ENCODE peak calls at places on chromosomes 7 and 10, in six cellular contexts. One of them, this sample, is unnamed.

GRCh38 chr7:20998309-20998708 is 211.6 kb upstream of the SP8 start:
- DNase-seq in AG04450: no peak
- DNase-seq in lung: no peak
- DNase-seq in dorsolateral prefrontal cortex: no peak
- DNase-seq in neural progenitor cell: no peak
- DNase-seq in cardiac muscle cell: no peak
- DNase-seq in this sample: no peak

GRCh38 chr10:97612386-97612785 is 20.9 kb downstream of the MORN4 start:
- DNase-seq in AG04450: peak
- DNase-seq in lung: no peak
- DNase-seq in dorsolateral prefrontal cortex: no peak
- DNase-seq in neural progenitor cell: peak
- DNase-seq in cardiac muscle cell: peak
- DNase-seq in this sample: no peak

GRCh38 chr7:148524479-148525173 is 65.9 kb upstream of the C7orf33 start:
- DNase-seq in AG04450: no peak
- DNase-seq in lung: no peak
- DNase-seq in dorsolateral prefrontal cortex: no peak
- DNase-seq in neural progenitor cell: no peak
- DNase-seq in cardiac muscle cell: no peak
- DNase-seq in this sample: no peak

GRCh38 chr7:138170959-138171703 is 94.9 kb downstream of the AKR1D1 start:
- DNase-seq in AG04450: no peak
- DNase-seq in lung: no peak
- DNase-seq in dorsolateral prefrontal cortex: no peak
- DNase-seq in neural progenitor cell: no peak
- DNase-seq in cardiac muscle cell: peak
- DNase-seq in this sample: no peak

GRCh38 chr10:70300908-70301597 is 17.2 kb upstream of the NPFFR1 start:
- DNase-seq in AG04450: no peak
- DNase-seq in lung: no peak
- DNase-seq in dorsolateral prefrontal cortex: no peak
- DNase-seq in neural progenitor cell: no peak
- DNase-seq in cardiac muscle cell: no peak
- DNase-seq in this sample: no peak

GRCh38 chr10:7260912-7261700 is 149.7 kb downstream of the SFMBT2 start:
- DNase-seq in AG04450: no peak
- DNase-seq in lung: no peak
- DNase-seq in dorsolateral prefrontal cortex: no peak
- DNase-seq in neural progenitor cell: no peak
- DNase-seq in cardiac muscle cell: no peak
- DNase-seq in this sample: no peak

GRCh38 chr10:13587367-13587766 is 602 bp downstream of the PRPF18 start:
- DNase-seq in AG04450: no peak
- DNase-seq in lung: no peak
- DNase-seq in dorsolateral prefrontal cortex: no peak
- DNase-seq in neural progenitor cell: peak
- DNase-seq in cardiac muscle cell: peak
- DNase-seq in this sample: no peak

GRCh38 chr7:497346-497745 is 22.3 kb downstream of the PDGFA start:
- DNase-seq in AG04450: no peak
- DNase-seq in lung: no peak
- DNase-seq in dorsolateral prefrontal cortex: no peak
- DNase-seq in neural progenitor cell: no peak
- DNase-seq in cardiac muscle cell: no peak
- DNase-seq in this sample: no peak

GRCh38 chr10:94006591-94007550 is 13.1 kb downstream of the PLCE1 start:
- DNase-seq in AG04450: peak
- DNase-seq in lung: peak
- DNase-seq in dorsolateral prefrontal cortex: no peak
- DNase-seq in neural progenitor cell: no peak
- DNase-seq in cardiac muscle cell: peak
- DNase-seq in this sample: no peak

GRCh38 chr10:79133386-79133785 is 64.6 kb downstream of the ZMIZ1 start:
- DNase-seq in AG04450: no peak
- DNase-seq in lung: no peak
- DNase-seq in dorsolateral prefrontal cortex: no peak
- DNase-seq in neural progenitor cell: no peak
- DNase-seq in cardiac muscle cell: no peak
- DNase-seq in this sample: no peak

GRCh38 chr7:64869121-64869725 is 33.9 kb upstream of the ZNF273 start:
- DNase-seq in AG04450: no peak
- DNase-seq in lung: peak
- DNase-seq in dorsolateral prefrontal cortex: no peak
- DNase-seq in neural progenitor cell: no peak
- DNase-seq in cardiac muscle cell: no peak
- DNase-seq in this sample: peak

GRCh38 chr7:155488483-155489127 is 30.7 kb downstream of the EN2 start:
- DNase-seq in AG04450: no peak
- DNase-seq in lung: no peak
- DNase-seq in dorsolateral prefrontal cortex: no peak
- DNase-seq in neural progenitor cell: no peak
- DNase-seq in cardiac muscle cell: no peak
- DNase-seq in this sample: no peak

GRCh38 chr10:48671914-48672595 is 12.6 kb upstream of the WDFY4 start:
- DNase-seq in AG04450: no peak
- DNase-seq in lung: no peak
- DNase-seq in dorsolateral prefrontal cortex: no peak
- DNase-seq in neural progenitor cell: no peak
- DNase-seq in cardiac muscle cell: no peak
- DNase-seq in this sample: peak

GRCh38 chr7:5248201-5248885 is 34.4 kb upstream of the SLC29A4 start:
- DNase-seq in AG04450: no peak
- DNase-seq in lung: no peak
- DNase-seq in dorsolateral prefrontal cortex: no peak
- DNase-seq in neural progenitor cell: no peak
- DNase-seq in cardiac muscle cell: no peak
- DNase-seq in this sample: no peak

GRCh38 chr7:152894295-152895170 is 135.0 kb downstream of the ACTR3B start:
- DNase-seq in AG04450: no peak
- DNase-seq in lung: no peak
- DNase-seq in dorsolateral prefrontal cortex: no peak
- DNase-seq in neural progenitor cell: peak
- DNase-seq in cardiac muscle cell: peak
- DNase-seq in this sample: no peak

GRCh38 chr7:96658011-96658391 is 51.6 kb downstream of the SEM1 start:
- DNase-seq in AG04450: no peak
- DNase-seq in lung: no peak
- DNase-seq in dorsolateral prefrontal cortex: no peak
- DNase-seq in neural progenitor cell: no peak
- DNase-seq in cardiac muscle cell: no peak
- DNase-seq in this sample: no peak

GRCh38 chr10:113294868-113295267 is 258.0 kb upstream of the HABP2 start:
- DNase-seq in AG04450: no peak
- DNase-seq in lung: no peak
- DNase-seq in dorsolateral prefrontal cortex: peak
- DNase-seq in neural progenitor cell: no peak
- DNase-seq in cardiac muscle cell: no peak
- DNase-seq in this sample: no peak

GRCh38 chr7:41107330-41107937 is 595.5 kb downstream of the INHBA start:
- DNase-seq in AG04450: no peak
- DNase-seq in lung: no peak
- DNase-seq in dorsolateral prefrontal cortex: no peak
- DNase-seq in neural progenitor cell: no peak
- DNase-seq in cardiac muscle cell: no peak
- DNase-seq in this sample: no peak

GRCh38 chr10:71666607-71667373 is 52.8 kb downstream of the C10orf105 start:
- DNase-seq in AG04450: no peak
- DNase-seq in lung: no peak
- DNase-seq in dorsolateral prefrontal cortex: no peak
- DNase-seq in neural progenitor cell: peak
- DNase-seq in cardiac muscle cell: peak
- DNase-seq in this sample: no peak

GRCh38 chr7:139365336-139365735 is 5.6 kb downstream of the LUC7L2 start:
- DNase-seq in AG04450: no peak
- DNase-seq in lung: no peak
- DNase-seq in dorsolateral prefrontal cortex: no peak
- DNase-seq in neural progenitor cell: no peak
- DNase-seq in cardiac muscle cell: no peak
- DNase-seq in this sample: no peak

GRCh38 chr10:100670828-100671479 is 74.4 kb upstream of the PAX2 start:
- DNase-seq in AG04450: no peak
- DNase-seq in lung: no peak
- DNase-seq in dorsolateral prefrontal cortex: no peak
- DNase-seq in neural progenitor cell: peak
- DNase-seq in cardiac muscle cell: peak
- DNase-seq in this sample: peak

GRCh38 chr10:89069589-89069988 is 79.0 kb downstream of the FAS start:
- DNase-seq in AG04450: no peak
- DNase-seq in lung: no peak
- DNase-seq in dorsolateral prefrontal cortex: no peak
- DNase-seq in neural progenitor cell: no peak
- DNase-seq in cardiac muscle cell: no peak
- DNase-seq in this sample: no peak

GRCh38 chr10:69980672-69981071 is 72.0 kb upstream of the MACROH2A2 start:
- DNase-seq in AG04450: no peak
- DNase-seq in lung: no peak
- DNase-seq in dorsolateral prefrontal cortex: no peak
- DNase-seq in neural progenitor cell: no peak
- DNase-seq in cardiac muscle cell: no peak
- DNase-seq in this sample: no peak

GRCh38 chr10:86756511-86757109 is at the start of gene BMPR1A:
- DNase-seq in AG04450: peak
- DNase-seq in lung: peak
- DNase-seq in dorsolateral prefrontal cortex: no peak
- DNase-seq in neural progenitor cell: peak
- DNase-seq in cardiac muscle cell: peak
- DNase-seq in this sample: no peak

DNA sequence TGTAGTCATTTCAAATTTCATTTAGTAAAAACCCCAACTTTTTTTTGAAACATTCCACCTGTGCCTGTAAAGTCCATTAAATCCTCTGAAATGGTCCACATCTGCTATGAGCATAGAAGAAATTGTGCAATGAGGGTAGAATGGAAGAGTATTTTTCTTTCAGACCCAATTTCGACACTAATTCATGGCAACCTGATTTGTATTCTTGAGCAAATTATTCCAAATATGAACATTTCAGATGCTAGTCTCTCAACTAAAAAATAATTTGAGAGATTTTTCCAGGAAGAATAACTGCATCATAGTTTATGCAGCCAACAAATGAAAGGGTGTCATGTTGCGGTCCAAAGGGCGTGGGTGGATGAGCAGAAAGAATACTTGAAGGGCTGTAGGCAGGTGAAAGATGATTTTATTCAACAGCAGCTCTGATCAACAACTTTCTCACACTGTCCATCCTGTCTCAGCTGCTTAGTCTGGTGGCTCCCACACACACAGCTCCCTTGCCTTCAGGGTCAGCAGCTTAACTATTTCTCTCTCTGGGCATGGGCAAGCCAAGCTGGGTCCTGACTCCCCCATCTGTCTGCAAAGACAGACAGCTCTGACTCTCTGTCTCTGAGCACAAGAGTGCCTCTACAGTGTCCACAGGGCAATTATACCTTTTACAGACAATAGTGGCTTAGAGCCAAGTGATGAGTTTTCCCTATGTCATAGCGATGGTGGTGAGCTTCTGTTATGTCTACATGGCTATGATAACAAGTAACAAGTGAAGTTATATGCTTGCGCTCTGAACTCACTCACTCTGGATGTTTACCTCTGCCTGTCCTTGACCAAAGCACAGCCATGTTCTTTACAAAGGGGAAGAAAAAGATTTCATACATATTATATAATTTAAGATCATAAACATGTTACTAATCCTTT is 11.5 kb downstream of the STEAP2 start:
- DNase-seq in AG04450: peak
- DNase-seq in lung: no peak
- DNase-seq in dorsolateral prefrontal cortex: peak
- DNase-seq in neural progenitor cell: peak
- DNase-seq in cardiac muscle cell: no peak
- DNase-seq in this sample: no peak
- TF ChIP-seq CTCF in AG04450: no peak
- TF ChIP-seq CTCF in lung: no peak
- TF ChIP-seq CTCF in dorsolateral prefrontal cortex: no peak
- TF ChIP-seq CTCF in neural progenitor cell: no peak
- TF ChIP-seq CTCF in cardiac muscle cell: no peak
- TF ChIP-seq CTCF in this sample: no peak

GRCh38 chr7:149615690-149616270 is 118.2 kb upstream of the ZNF746 start:
- DNase-seq in AG04450: no peak
- DNase-seq in lung: no peak
- DNase-seq in dorsolateral prefrontal cortex: no peak
- DNase-seq in neural progenitor cell: peak
- DNase-seq in cardiac muscle cell: no peak
- DNase-seq in this sample: no peak
- TF ChIP-seq CTCF in AG04450: no peak
- TF ChIP-seq CTCF in lung: no peak
- TF ChIP-seq CTCF in dorsolateral prefrontal cortex: no peak
- TF ChIP-seq CTCF in neural progenitor cell: no peak
- TF ChIP-seq CTCF in cardiac muscle cell: no peak
- TF ChIP-seq CTCF in this sample: no peak

GRCh38 chr7:157255201-157255606 is 81.6 kb upstream of the DNAJB6 start:
- DNase-seq in AG04450: no peak
- DNase-seq in lung: no peak
- DNase-seq in dorsolateral prefrontal cortex: no peak
- DNase-seq in neural progenitor cell: no peak
- DNase-seq in cardiac muscle cell: no peak
- DNase-seq in this sample: no peak

GRCh38 chr7:157248659-157249058 is 88.1 kb upstream of the DNAJB6 start:
- DNase-seq in AG04450: no peak
- DNase-seq in lung: no peak
- DNase-seq in dorsolateral prefrontal cortex: no peak
- DNase-seq in neural progenitor cell: no peak
- DNase-seq in cardiac muscle cell: no peak
- DNase-seq in this sample: no peak

GRCh38 chr7:157250605-157251228 is 86.1 kb upstream of the DNAJB6 start:
- DNase-seq in AG04450: no peak
- DNase-seq in lung: peak
- DNase-seq in dorsolateral prefrontal cortex: peak
- DNase-seq in neural progenitor cell: peak
- DNase-seq in cardiac muscle cell: peak
- DNase-seq in this sample: no peak

GRCh38 chr7:157253850-157254249 is 83.0 kb upstream of the DNAJB6 start:
- DNase-seq in AG04450: no peak
- DNase-seq in lung: peak
- DNase-seq in dorsolateral prefrontal cortex: peak
- DNase-seq in neural progenitor cell: no peak
- DNase-seq in cardiac muscle cell: no peak
- DNase-seq in this sample: no peak
- TF ChIP-seq CTCF in AG04450: no peak
- TF ChIP-seq CTCF in lung: no peak
- TF ChIP-seq CTCF in dorsolateral prefrontal cortex: peak
- TF ChIP-seq CTCF in neural progenitor cell: no peak
- TF ChIP-seq CTCF in cardiac muscle cell: no peak
- TF ChIP-seq CTCF in this sample: no peak

DNA sequence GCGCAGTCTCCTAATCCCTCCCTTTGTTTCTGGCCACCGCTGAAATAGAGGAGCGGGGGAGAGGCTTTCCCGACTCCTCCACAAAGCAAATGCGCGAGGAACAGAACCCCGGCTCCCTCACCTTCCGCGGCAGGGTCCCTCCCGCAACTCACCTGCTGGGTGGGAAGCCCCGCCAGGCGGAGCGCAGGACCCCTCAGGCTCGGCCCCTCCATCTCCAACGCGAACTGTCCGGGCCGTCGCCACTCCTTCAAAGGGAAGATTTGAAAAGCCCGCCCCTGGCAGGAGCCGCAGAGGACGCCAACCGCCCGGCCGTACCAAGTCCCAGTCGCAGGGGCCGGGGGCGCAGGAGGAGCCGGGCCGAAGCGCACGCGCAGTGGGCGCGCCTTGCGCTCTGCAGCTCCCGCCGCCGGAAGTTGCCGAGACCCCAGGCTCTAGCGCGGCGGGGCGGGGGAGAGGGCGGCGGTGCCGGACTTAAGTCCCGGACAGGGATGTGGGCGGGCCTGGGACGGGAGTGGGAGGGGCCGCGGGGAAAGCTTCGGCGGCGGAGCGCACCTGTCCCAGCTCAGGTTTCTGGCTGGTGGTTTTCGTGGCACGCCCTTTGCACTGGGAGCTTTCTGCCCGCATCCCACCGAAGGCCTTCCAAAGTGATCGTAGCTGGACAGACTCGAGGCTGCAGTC is at the start of gene RTKN2:
- DNase-seq in AG04450: peak
- DNase-seq in lung: peak
- DNase-seq in dorsolateral prefrontal cortex: peak
- DNase-seq in neural progenitor cell: peak
- DNase-seq in cardiac muscle cell: peak
- DNase-seq in this sample: peak
- TF ChIP-seq CTCF in AG04450: no peak
- TF ChIP-seq CTCF in lung: no peak
- TF ChIP-seq CTCF in dorsolateral prefrontal cortex: no peak
- TF ChIP-seq CTCF in neural progenitor cell: no peak
- TF ChIP-seq CTCF in cardiac muscle cell: no peak
- TF ChIP-seq CTCF in this sample: no peak

This sample was measured in activated B cell treated with CpG ODN at 0.5 μM for 24 hours.